ENCODE peak calls at places on chromosome 12, in ten cellular contexts. One of them, this sample, is unnamed.

GRCh38 chr12:65631621-65632111 is 192.6 kb upstream of the HMGA2 start:
- DNase-seq in colonic mucosa: no peak
- DNase-seq in fibroblast of the aortic adventitia: peak
- DNase-seq in GM12865: no peak
- DNase-seq in lower leg skin: no peak
- DNase-seq in left ventricle myocardium inferior: no peak
- DNase-seq in OCI-LY7: no peak
- DNase-seq in naive thymus-derived CD4-positive, alpha-beta T cell: no peak
- DNase-seq in astrocyte of the spinal cord: peak
- DNase-seq in CD4-positive, CD25-positive, alpha-beta regulatory T cell: no peak
- DNase-seq in this sample: no peak

GRCh38 chr12:2854669-2855453 is 2.0 kb downstream of the TEX52 start:
- DNase-seq in astrocyte of the spinal cord: no peak
- DNase-seq in naive thymus-derived CD4-positive, alpha-beta T cell: no peak
- DNase-seq in left ventricle myocardium inferior: no peak
- DNase-seq in fibroblast of the aortic adventitia: no peak
- DNase-seq in colonic mucosa: peak
- DNase-seq in lower leg skin: no peak
- DNase-seq in OCI-LY7: no peak
- DNase-seq in GM12865: no peak
- DNase-seq in CD4-positive, CD25-positive, alpha-beta regulatory T cell: no peak
- DNase-seq in this sample: peak

GRCh38 chr12:32561931-32562341 is 117.2 kb upstream of the DNM1L start:
- DNase-seq in CD4-positive, CD25-positive, alpha-beta regulatory T cell: no peak
- DNase-seq in naive thymus-derived CD4-positive, alpha-beta T cell: no peak
- DNase-seq in fibroblast of the aortic adventitia: no peak
- DNase-seq in GM12865: no peak
- DNase-seq in lower leg skin: no peak
- DNase-seq in astrocyte of the spinal cord: peak
- DNase-seq in colonic mucosa: no peak
- DNase-seq in left ventricle myocardium inferior: no peak
- DNase-seq in OCI-LY7: no peak
- DNase-seq in this sample: no peak

GRCh38 chr12:72509893-72510292 is 237.7 kb downstream of the TRHDE start:
- DNase-seq in OCI-LY7: no peak
- DNase-seq in left ventricle myocardium inferior: no peak
- DNase-seq in CD4-positive, CD25-positive, alpha-beta regulatory T cell: no peak
- DNase-seq in lower leg skin: no peak
- DNase-seq in GM12865: no peak
- DNase-seq in naive thymus-derived CD4-positive, alpha-beta T cell: no peak
- DNase-seq in astrocyte of the spinal cord: no peak
- DNase-seq in colonic mucosa: no peak
- DNase-seq in fibroblast of the aortic adventitia: no peak
- DNase-seq in this sample: no peak

GRCh38 chr12:122811777-122812176 is 23.5 kb upstream of the HIP1R start:
- DNase-seq in lower leg skin: no peak
- DNase-seq in OCI-LY7: no peak
- DNase-seq in astrocyte of the spinal cord: no peak
- DNase-seq in naive thymus-derived CD4-positive, alpha-beta T cell: no peak
- DNase-seq in fibroblast of the aortic adventitia: no peak
- DNase-seq in colonic mucosa: no peak
- DNase-seq in left ventricle myocardium inferior: no peak
- DNase-seq in GM12865: no peak
- DNase-seq in CD4-positive, CD25-positive, alpha-beta regulatory T cell: no peak
- DNase-seq in this sample: no peak

GRCh38 chr12:55955800-55956508 is 9.9 kb downstream of the PMEL start:
- DNase-seq in CD4-positive, CD25-positive, alpha-beta regulatory T cell: peak
- DNase-seq in naive thymus-derived CD4-positive, alpha-beta T cell: no peak
- DNase-seq in left ventricle myocardium inferior: no peak
- DNase-seq in fibroblast of the aortic adventitia: peak
- DNase-seq in astrocyte of the spinal cord: peak
- DNase-seq in lower leg skin: no peak
- DNase-seq in colonic mucosa: no peak
- DNase-seq in OCI-LY7: peak
- DNase-seq in GM12865: peak
- DNase-seq in this sample: peak

GRCh38 chr12:2893007-2893406 is 2.3 kb downstream of the TULP3 start:
- DNase-seq in CD4-positive, CD25-positive, alpha-beta regulatory T cell: no peak
- DNase-seq in left ventricle myocardium inferior: no peak
- DNase-seq in fibroblast of the aortic adventitia: peak
- DNase-seq in naive thymus-derived CD4-positive, alpha-beta T cell: no peak
- DNase-seq in astrocyte of the spinal cord: peak
- DNase-seq in lower leg skin: peak
- DNase-seq in GM12865: no peak
- DNase-seq in colonic mucosa: no peak
- DNase-seq in OCI-LY7: no peak
- DNase-seq in this sample: no peak

GRCh38 chr12:75550906-75551305 is 39.5 kb upstream of the KRR1 start:
- DNase-seq in GM12865: no peak
- DNase-seq in left ventricle myocardium inferior: no peak
- DNase-seq in naive thymus-derived CD4-positive, alpha-beta T cell: no peak
- DNase-seq in colonic mucosa: no peak
- DNase-seq in CD4-positive, CD25-positive, alpha-beta regulatory T cell: no peak
- DNase-seq in fibroblast of the aortic adventitia: peak
- DNase-seq in OCI-LY7: no peak
- DNase-seq in astrocyte of the spinal cord: no peak
- DNase-seq in lower leg skin: no peak
- DNase-seq in this sample: no peak

GRCh38 chr12:4997939-4998338 is 45.7 kb upstream of the KCNA5 start:
- DNase-seq in astrocyte of the spinal cord: peak
- DNase-seq in left ventricle myocardium inferior: no peak
- DNase-seq in naive thymus-derived CD4-positive, alpha-beta T cell: no peak
- DNase-seq in lower leg skin: peak
- DNase-seq in GM12865: no peak
- DNase-seq in OCI-LY7: no peak
- DNase-seq in CD4-positive, CD25-positive, alpha-beta regulatory T cell: no peak
- DNase-seq in fibroblast of the aortic adventitia: peak
- DNase-seq in colonic mucosa: no peak
- DNase-seq in this sample: no peak

GRCh38 chr12:104929368-104929767 is 28.7 kb downstream of the SLC41A2 start:
- DNase-seq in lower leg skin: no peak
- DNase-seq in OCI-LY7: no peak
- DNase-seq in naive thymus-derived CD4-positive, alpha-beta T cell: no peak
- DNase-seq in astrocyte of the spinal cord: no peak
- DNase-seq in GM12865: no peak
- DNase-seq in left ventricle myocardium inferior: no peak
- DNase-seq in colonic mucosa: no peak
- DNase-seq in CD4-positive, CD25-positive, alpha-beta regulatory T cell: no peak
- DNase-seq in fibroblast of the aortic adventitia: no peak
- DNase-seq in this sample: no peak

GRCh38 chr12:68675098-68675842 is 11.5 kb upstream of the NUP107 start:
- DNase-seq in fibroblast of the aortic adventitia: no peak
- DNase-seq in colonic mucosa: peak
- DNase-seq in GM12865: no peak
- DNase-seq in lower leg skin: no peak
- DNase-seq in OCI-LY7: peak
- DNase-seq in left ventricle myocardium inferior: no peak
- DNase-seq in astrocyte of the spinal cord: no peak
- DNase-seq in naive thymus-derived CD4-positive, alpha-beta T cell: peak
- DNase-seq in CD4-positive, CD25-positive, alpha-beta regulatory T cell: peak
- DNase-seq in this sample: peak

GRCh38 chr12:98243190-98243589 is 272.2 kb upstream of the TMPO start:
- DNase-seq in naive thymus-derived CD4-positive, alpha-beta T cell: no peak
- DNase-seq in CD4-positive, CD25-positive, alpha-beta regulatory T cell: no peak
- DNase-seq in GM12865: no peak
- DNase-seq in lower leg skin: no peak
- DNase-seq in fibroblast of the aortic adventitia: no peak
- DNase-seq in left ventricle myocardium inferior: no peak
- DNase-seq in colonic mucosa: no peak
- DNase-seq in OCI-LY7: no peak
- DNase-seq in astrocyte of the spinal cord: no peak
- DNase-seq in this sample: no peak

GRCh38 chr12:107405436-107405835 is 280.2 kb upstream of the PWP1 start:
- DNase-seq in astrocyte of the spinal cord: no peak
- DNase-seq in left ventricle myocardium inferior: peak
- DNase-seq in CD4-positive, CD25-positive, alpha-beta regulatory T cell: no peak
- DNase-seq in OCI-LY7: no peak
- DNase-seq in GM12865: no peak
- DNase-seq in naive thymus-derived CD4-positive, alpha-beta T cell: no peak
- DNase-seq in lower leg skin: no peak
- DNase-seq in colonic mucosa: no peak
- DNase-seq in fibroblast of the aortic adventitia: no peak
- DNase-seq in this sample: no peak

GRCh38 chr12:11771895-11772502 is 122.5 kb downstream of the ETV6 start:
- DNase-seq in CD4-positive, CD25-positive, alpha-beta regulatory T cell: no peak
- DNase-seq in OCI-LY7: no peak
- DNase-seq in fibroblast of the aortic adventitia: no peak
- DNase-seq in naive thymus-derived CD4-positive, alpha-beta T cell: no peak
- DNase-seq in lower leg skin: no peak
- DNase-seq in GM12865: peak
- DNase-seq in astrocyte of the spinal cord: peak
- DNase-seq in colonic mucosa: no peak
- DNase-seq in left ventricle myocardium inferior: no peak
- DNase-seq in this sample: no peak

DNA sequence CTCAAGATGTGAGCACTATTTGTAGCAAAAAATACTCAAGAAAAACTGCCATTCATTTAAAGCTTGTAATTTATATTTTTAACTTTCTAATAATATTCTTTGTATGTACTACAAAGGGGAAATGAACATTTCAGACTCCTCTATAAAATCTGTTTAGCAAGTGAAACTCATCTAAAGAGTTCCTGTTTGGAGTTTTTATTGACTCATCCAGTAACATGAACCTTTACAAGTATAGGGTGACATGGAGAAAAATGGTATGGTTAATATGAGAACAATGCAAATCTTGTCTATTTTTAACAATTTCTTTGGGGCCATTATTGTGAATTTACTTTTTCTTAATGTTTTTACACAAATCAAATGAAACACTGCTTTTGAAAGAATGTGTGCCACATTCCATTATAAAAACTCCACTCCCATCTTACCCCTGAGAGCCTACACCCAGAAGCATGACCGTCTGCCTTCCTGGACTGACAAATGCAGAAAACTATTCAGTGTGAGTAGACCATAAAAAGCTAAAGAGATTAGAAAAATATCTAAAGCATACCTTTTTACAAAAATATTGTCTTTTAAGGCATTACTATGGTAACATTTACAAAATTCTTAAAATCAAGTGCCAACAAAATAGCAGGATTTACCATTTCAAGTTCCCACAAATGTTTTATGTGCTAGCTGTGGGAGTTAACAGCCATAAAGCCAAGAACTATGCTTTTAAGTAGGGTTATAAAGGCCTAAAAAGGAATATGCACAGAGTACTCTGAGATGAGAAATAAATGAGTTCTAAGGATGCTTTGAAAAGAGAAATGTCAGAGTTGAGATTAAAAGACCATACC is 144.0 kb downstream of the ADAMTS20 start:
- DNase-seq in CD4-positive, CD25-positive, alpha-beta regulatory T cell: no peak
- DNase-seq in fibroblast of the aortic adventitia: peak
- DNase-seq in colonic mucosa: no peak
- DNase-seq in naive thymus-derived CD4-positive, alpha-beta T cell: no peak
- DNase-seq in left ventricle myocardium inferior: no peak
- DNase-seq in OCI-LY7: no peak
- DNase-seq in GM12865: no peak
- DNase-seq in lower leg skin: no peak
- DNase-seq in astrocyte of the spinal cord: peak
- DNase-seq in this sample: no peak
- H3K4me3 ChIP-seq in CD4-positive, CD25-positive, alpha-beta regulatory T cell: no peak
- H3K4me3 ChIP-seq in fibroblast of the aortic adventitia: no peak
- H3K4me3 ChIP-seq in colonic mucosa: no peak
- H3K4me3 ChIP-seq in naive thymus-derived CD4-positive, alpha-beta T cell: no peak
- H3K4me3 ChIP-seq in left ventricle myocardium inferior: no peak
- H3K4me3 ChIP-seq in OCI-LY7: no peak
- H3K4me3 ChIP-seq in GM12865: no peak
- H3K4me3 ChIP-seq in lower leg skin: no peak
- H3K4me3 ChIP-seq in astrocyte of the spinal cord: no peak
- H3K4me3 ChIP-seq in this sample: no peak

DNA sequence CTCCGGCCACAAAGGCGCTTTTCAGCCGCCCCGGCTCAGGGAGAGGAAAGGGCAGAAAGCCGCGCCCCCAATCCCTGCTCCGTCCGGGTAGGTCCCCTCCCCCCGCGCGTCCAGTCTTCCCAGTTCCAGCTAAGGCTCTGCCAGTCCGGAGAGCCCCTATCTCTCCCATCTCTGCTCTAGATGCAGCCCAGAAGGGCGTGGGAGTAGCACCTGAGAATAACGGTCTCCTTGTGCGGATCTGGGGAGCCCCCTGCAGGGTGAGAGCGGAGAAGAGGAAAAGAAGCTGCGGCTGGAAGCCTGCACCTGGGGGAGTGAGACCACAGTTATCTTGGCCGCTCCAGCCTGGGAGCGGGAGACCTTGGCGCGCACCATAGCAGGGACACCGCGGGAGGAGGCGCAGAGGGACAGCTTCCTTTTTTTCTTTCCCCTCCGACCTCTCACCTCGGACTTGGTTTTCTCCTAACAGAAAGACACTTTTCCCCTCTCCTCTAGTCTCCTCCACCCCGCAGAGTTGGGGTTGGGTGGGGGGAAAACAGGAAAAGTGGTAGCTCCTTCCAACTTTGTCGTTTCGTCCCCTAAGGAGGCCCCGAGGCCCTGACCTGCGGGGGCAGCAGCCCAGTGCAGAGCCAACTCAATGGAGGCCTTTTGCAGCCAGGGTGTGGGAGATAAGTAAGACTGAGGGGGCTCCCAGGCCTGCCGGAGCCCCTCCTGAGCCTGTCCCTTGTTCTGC is 2.4 kb downstream of the DHH start:
- DNase-seq in GM12865: peak
- DNase-seq in naive thymus-derived CD4-positive, alpha-beta T cell: peak
- DNase-seq in fibroblast of the aortic adventitia: no peak
- DNase-seq in colonic mucosa: no peak
- DNase-seq in CD4-positive, CD25-positive, alpha-beta regulatory T cell: peak
- DNase-seq in OCI-LY7: peak
- DNase-seq in left ventricle myocardium inferior: peak
- DNase-seq in astrocyte of the spinal cord: peak
- DNase-seq in lower leg skin: no peak
- DNase-seq in this sample: no peak
- H3K4me3 ChIP-seq in GM12865: no peak
- H3K4me3 ChIP-seq in naive thymus-derived CD4-positive, alpha-beta T cell: peak
- H3K4me3 ChIP-seq in fibroblast of the aortic adventitia: peak
- H3K4me3 ChIP-seq in colonic mucosa: no peak
- H3K4me3 ChIP-seq in CD4-positive, CD25-positive, alpha-beta regulatory T cell: no peak
- H3K4me3 ChIP-seq in OCI-LY7: peak
- H3K4me3 ChIP-seq in left ventricle myocardium inferior: peak
- H3K4me3 ChIP-seq in astrocyte of the spinal cord: peak
- H3K4me3 ChIP-seq in lower leg skin: no peak
- H3K4me3 ChIP-seq in this sample: no peak

GRCh38 chr12:57609781-57610552 is 1.3 kb upstream of the ARHGEF25 start:
- DNase-seq in lower leg skin: no peak
- DNase-seq in GM12865: no peak
- DNase-seq in naive thymus-derived CD4-positive, alpha-beta T cell: no peak
- DNase-seq in OCI-LY7: no peak
- DNase-seq in fibroblast of the aortic adventitia: no peak
- DNase-seq in astrocyte of the spinal cord: no peak
- DNase-seq in CD4-positive, CD25-positive, alpha-beta regulatory T cell: no peak
- DNase-seq in colonic mucosa: no peak
- DNase-seq in left ventricle myocardium inferior: peak
- DNase-seq in this sample: no peak
- H3K4me3 ChIP-seq in lower leg skin: no peak
- H3K4me3 ChIP-seq in GM12865: no peak
- H3K4me3 ChIP-seq in naive thymus-derived CD4-positive, alpha-beta T cell: no peak
- H3K4me3 ChIP-seq in OCI-LY7: no peak
- H3K4me3 ChIP-seq in fibroblast of the aortic adventitia: no peak
- H3K4me3 ChIP-seq in astrocyte of the spinal cord: no peak
- H3K4me3 ChIP-seq in CD4-positive, CD25-positive, alpha-beta regulatory T cell: no peak
- H3K4me3 ChIP-seq in colonic mucosa: no peak
- H3K4me3 ChIP-seq in left ventricle myocardium inferior: peak
- H3K4me3 ChIP-seq in this sample: no peak

DNA sequence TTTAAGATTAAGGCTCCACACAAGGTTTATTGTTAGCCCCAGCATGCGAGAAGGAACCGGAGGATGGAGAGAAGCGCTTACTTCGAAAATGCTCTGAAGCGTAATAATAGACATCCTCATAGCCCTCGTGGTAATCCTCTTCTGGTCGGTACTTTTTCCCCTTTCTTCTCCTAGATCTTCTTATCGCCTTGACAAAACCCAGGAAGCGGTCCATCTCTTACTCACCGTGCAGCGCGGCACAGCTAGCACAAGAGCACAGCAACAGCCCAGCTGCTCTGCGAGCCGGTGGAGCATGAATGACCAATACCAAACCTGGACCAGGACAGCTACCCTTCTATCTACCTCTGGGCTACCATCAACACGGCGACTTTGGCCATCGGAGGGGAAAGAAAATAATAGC is 125.1 kb upstream of the GRIP1 start:
- DNase-seq in lower leg skin: no peak
- DNase-seq in fibroblast of the aortic adventitia: no peak
- DNase-seq in GM12865: no peak
- DNase-seq in colonic mucosa: no peak
- DNase-seq in astrocyte of the spinal cord: peak
- DNase-seq in OCI-LY7: no peak
- DNase-seq in CD4-positive, CD25-positive, alpha-beta regulatory T cell: no peak
- DNase-seq in naive thymus-derived CD4-positive, alpha-beta T cell: no peak
- DNase-seq in left ventricle myocardium inferior: no peak
- DNase-seq in this sample: no peak
- H3K4me3 ChIP-seq in lower leg skin: no peak
- H3K4me3 ChIP-seq in fibroblast of the aortic adventitia: no peak
- H3K4me3 ChIP-seq in GM12865: no peak
- H3K4me3 ChIP-seq in colonic mucosa: no peak
- H3K4me3 ChIP-seq in astrocyte of the spinal cord: no peak
- H3K4me3 ChIP-seq in OCI-LY7: no peak
- H3K4me3 ChIP-seq in CD4-positive, CD25-positive, alpha-beta regulatory T cell: no peak
- H3K4me3 ChIP-seq in naive thymus-derived CD4-positive, alpha-beta T cell: no peak
- H3K4me3 ChIP-seq in left ventricle myocardium inferior: no peak
- H3K4me3 ChIP-seq in this sample: no peak